ENCODE peak calls at places on chromosomes 3 and 15, in six cellular contexts. V is spleen, N is Peyer's patch, O is right lobe of liver, I is K562, G is uterus. A is an unnamed sample.

GRCh38 chr3:52372822-52373504 is 56.8 kb downstream of the DNAH1 start:
- DNase-seq in V (peak; percentile 89), N (no peak), O (no peak), I (peak; percentile 64), G (no peak), A (no peak)

GRCh38 chr3:48564022-48564421 is 441 bp upstream of the UCN2 start:
- DNase-seq in V (no peak), N (no peak), O (no peak), I (no peak), G (no peak), A (peak; percentile 76)

GRCh38 chr15:92683511-92683834 is 27.9 kb upstream of the FAM174B start:
- DNase-seq in V (no peak), N (no peak), O (peak; percentile 71), I (peak; percentile 29), G (peak; percentile 31), A (peak; percentile 75)

GRCh38 chr15:95996494-95996893 is 334.0 kb upstream of the NR2F2 start:
- DNase-seq in V (no peak), N (no peak), O (no peak), I (no peak), G (no peak), A (no peak)

GRCh38 chr15:78685157-78685830 is 44.3 kb upstream of the CHRNB4 start:
- DNase-seq in V (peak; percentile 20), N (no peak), O (peak; percentile 23), I (no peak), G (no peak), A (no peak)

GRCh38 chr3:155356594-155357370 is 63.3 kb upstream of the STRIT1 start:
- DNase-seq in V (no peak), N (no peak), O (no peak), I (no peak), G (no peak), A (no peak)

GRCh38 chr15:79257454-79257853 is 25.1 kb upstream of the ANKRD34C start:
- DNase-seq in V (no peak), N (no peak), O (no peak), I (no peak), G (no peak), A (no peak)

GRCh38 chr3:35596611-35597010 is 42.7 kb upstream of the ARPP21 start:
- DNase-seq in V (no peak), N (no peak), O (no peak), I (no peak), G (no peak), A (no peak)

GRCh38 chr3:175307642-175308041 is 448.5 kb downstream of the NAALADL2 start:
- DNase-seq in V (no peak), N (no peak), O (no peak), I (no peak), G (no peak), A (no peak)

GRCh38 chr3:53005854-53006513 is 39.9 kb downstream of the SFMBT1 start:
- DNase-seq in V (no peak), N (no peak), O (no peak), I (no peak), G (no peak), A (no peak)

GRCh38 chr3:17905996-17906395 is 163.6 kb upstream of the TBC1D5 start:
- DNase-seq in V (no peak), N (no peak), O (no peak), I (no peak), G (no peak), A (no peak)

GRCh38 chr3:135646873-135647272 is 318.7 kb upstream of the PPP2R3A start:
- DNase-seq in V (no peak), N (no peak), O (no peak), I (no peak), G (no peak), A (no peak)

GRCh38 chr3:188573929-188574317 is 420.0 kb downstream of the LPP start:
- DNase-seq in V (no peak), N (no peak), O (no peak), I (no peak), G (no peak), A (no peak)

GRCh38 chr3:8970971-8971589 is 7.8 kb upstream of the RAD18 start:
- DNase-seq in V (peak; percentile 78), N (no peak), O (peak; percentile 60), I (peak; percentile 77), G (peak; percentile 67), A (no peak)

GRCh38 chr15:51499379-51499976 is 123.1 kb downstream of the DMXL2 start:
- DNase-seq in V (no peak), N (no peak), O (no peak), I (peak; percentile 40), G (no peak), A (no peak)

GRCh38 chr3:43855674-43856299 is 165.0 kb downstream of the ABHD5 start:
- DNase-seq in V (no peak), N (peak; percentile 58), O (peak; percentile 68), I (peak; percentile 49), G (no peak), A (no peak)

GRCh38 chr3:129525341-129525968 is 3.0 kb upstream of the RHO start:
- DNase-seq in V (peak; percentile 47), N (no peak), O (no peak), I (no peak), G (no peak), A (no peak)

GRCh38 chr15:44087578-44088190 is 107.4 kb downstream of the FRMD5 start:
- DNase-seq in V (no peak), N (no peak), O (no peak), I (no peak), G (no peak), A (no peak)

GRCh38 chr15:41727143-41727542 is 47.1 kb upstream of the MAPKBP1 start:
- DNase-seq in V (no peak), N (no peak), O (no peak), I (no peak), G (no peak), A (no peak)

GRCh38 chr3:16056210-16056607 is 118.3 kb upstream of the GALNT15 start:
- DNase-seq in V (no peak), N (no peak), O (no peak), I (no peak), G (no peak), A (peak; percentile 84)

GRCh38 chr15:62389887-62390792 is 225.1 kb upstream of the C2CD4B start:
- DNase-seq in V (peak; percentile 91), N (peak; percentile 83), O (peak; percentile 79), I (peak; percentile 87), G (peak; percentile 71), A (peak; percentile 79)

GRCh38 chr15:82177291-82178010 is 85.1 kb downstream of the EFL1 start:
- DNase-seq in V (no peak), N (no peak), O (no peak), I (no peak), G (no peak), A (peak; percentile 70)

GRCh38 chr15:40365016-40365415 is 7.0 kb downstream of the DISP2 start:
- DNase-seq in V (peak; percentile 41), N (no peak), O (no peak), I (no peak), G (no peak), A (no peak)

GRCh38 chr3:79761441-79761840 is 6.4 kb downstream of the ROBO1 start:
- DNase-seq in V (no peak), N (no peak), O (no peak), I (no peak), G (no peak), A (no peak)

GRCh38 chr3:5298453-5298852 is 110.9 kb downstream of the EDEM1 start:
- DNase-seq in V (no peak), N (no peak), O (no peak), I (no peak), G (no peak), A (no peak)

GRCh38 chr3:55659701-55660100 is 172.6 kb upstream of the WNT5A start:
- DNase-seq in V (no peak), N (no peak), O (no peak), I (no peak), G (no peak), A (no peak)

GRCh38 chr3:55660642-55661041 is 173.5 kb upstream of the WNT5A start:
- DNase-seq in V (no peak), N (no peak), O (no peak), I (no peak), G (no peak), A (no peak)

GRCh38 chr3:55662683-55663082 is 175.6 kb upstream of the WNT5A start:
- DNase-seq in V (no peak), N (no peak), O (no peak), I (no peak), G (no peak), A (no peak)

GRCh38 chr3:55659023-55659355 is 171.9 kb upstream of the WNT5A start:
- DNase-seq in V (no peak), N (no peak), O (no peak), I (no peak), G (no peak), A (no peak)

GRCh38 chr3:55661141-55661540 is 174.0 kb upstream of the WNT5A start:
- DNase-seq in V (no peak), N (no peak), O (no peak), I (no peak), G (no peak), A (no peak)
- TF ChIP-seq POLR2A in V (no peak), N (no peak), O (no peak), I (no peak), G (no peak), A (no peak)

GRCh38 chr3:45224824-45225464 is 1.1 kb downstream of the TMEM158 start:
- DNase-seq in V (peak; percentile 87), N (peak; percentile 69), O (peak; percentile 84), I (peak; percentile 82), G (peak; percentile 72), A (peak; percentile 82)
- H3K4me3 ChIP-seq in V (peak overlapping the region; percentile 12), N (peak overlapping the region; percentile 66), O (peak overlapping the region; percentile 38), I (peak overlapping the region; percentile 65), G (peak overlapping the region; percentile 37), A (peak overlapping the region; percentile 56)

GRCh38 chr3:149579838-149580542 is 77.8 kb downstream of the WWTR1 start:
- DNase-seq in V (no peak), N (no peak), O (no peak), I (no peak), G (no peak), A (no peak)
- TF ChIP-seq POLR2A in V (no peak), N (no peak), O (no peak), I (no peak), G (no peak), A (no peak)

GRCh38 chr3:160857476-160857875 is 101.4 kb downstream of the PPM1L start:
- DNase-seq in V (no peak), N (no peak), O (no peak), I (no peak), G (no peak), A (no peak)

GRCh38 chr3:160852856-160853255 is 96.8 kb downstream of the PPM1L start:
- DNase-seq in V (no peak), N (no peak), O (no peak), I (no peak), G (no peak), A (no peak)

GRCh38 chr3:160856450-160856849 is 100.4 kb downstream of the PPM1L start:
- DNase-seq in V (no peak), N (no peak), O (no peak), I (no peak), G (no peak), A (no peak)

DNA sequence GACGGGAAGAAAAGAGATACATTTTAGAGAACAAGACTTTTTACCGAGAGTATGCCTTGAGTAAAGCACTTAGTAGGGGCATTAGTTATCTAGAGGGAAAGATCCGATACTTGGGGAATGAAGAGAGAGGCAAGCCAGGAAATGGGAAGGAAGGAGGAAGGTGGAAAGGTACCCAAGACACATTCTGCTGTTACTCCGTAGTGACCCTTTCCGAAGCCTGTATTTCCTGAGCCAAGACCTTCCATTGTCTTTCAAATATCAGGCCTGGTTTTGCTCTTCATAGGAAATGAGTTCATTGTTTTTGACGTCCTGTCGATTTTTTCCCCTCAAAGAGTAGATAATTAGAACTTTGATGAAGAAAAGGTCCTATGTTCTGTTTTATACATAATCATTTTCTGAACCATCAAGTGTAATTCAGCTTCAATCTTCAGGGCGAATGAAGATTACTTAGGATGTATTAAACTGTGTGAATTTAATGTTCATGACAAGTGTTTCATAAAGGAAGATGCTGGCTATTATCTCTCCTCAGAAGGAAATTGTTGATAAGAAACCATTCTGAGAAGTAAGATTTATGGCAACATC is 95.7 kb downstream of the PPM1L start:
- DNase-seq in V (no peak), N (no peak), O (no peak), I (no peak), G (no peak), A (no peak)
- H3K4me3 ChIP-seq in V (no peak overlapping the region), N (no peak overlapping the region), O (no peak overlapping the region), I (no peak overlapping the region), G (no peak overlapping the region), A (no peak overlapping the region)